ENCODE peak calls at places on chromosomes 3 and 15, in five cellular contexts. L is A673, Y is adrenal gland, I is prostate gland, V is neural progenitor cell. X is an unnamed sample.

GRCh38 chr15:74902295-74903075 is 4.2 kb downstream of the FAM219B start:
- DNase-seq in L (no peak), Y (no peak), I (no peak), V (no peak), X (no peak)

GRCh38 chr15:57692709-57693108 is 13.8 kb upstream of the POLR2M start:
- DNase-seq in L (peak), Y (no peak), I (peak), V (no peak), X (no peak)

GRCh38 chr3:17322106-17322793 is 420.2 kb downstream of the TBC1D5 start:
- DNase-seq in L (no peak), Y (no peak), I (no peak), V (no peak), X (no peak)

GRCh38 chr15:48859426-48859825 is 18.5 kb upstream of the EID1 start:
- DNase-seq in L (no peak), Y (no peak), I (no peak), V (no peak), X (no peak)

GRCh38 chr15:41666353-41666920 is 6.2 kb downstream of the MGA start:
- DNase-seq in L (no peak), Y (no peak), I (no peak), V (no peak), X (no peak)

GRCh38 chr3:55615694-55616310 is 128.7 kb upstream of the WNT5A start:
- DNase-seq in L (no peak), Y (no peak), I (no peak), V (peak), X (no peak)

GRCh38 chr3:72353236-72354105 is 494.8 kb downstream of the SHQ1 start:
- DNase-seq in L (no peak), Y (no peak), I (no peak), V (no peak), X (no peak)

GRCh38 chr3:114092151-114093000 is 35.8 kb downstream of the QTRT2 start:
- DNase-seq in L (no peak), Y (no peak), I (no peak), V (no peak), X (no peak)

GRCh38 chr3:152780553-152780952 is 54.4 kb upstream of the P2RY1 start:
- DNase-seq in L (no peak), Y (no peak), I (no peak), V (no peak), X (no peak)

GRCh38 chr3:171978390-171978789 is 61.0 kb upstream of the FNDC3B start:
- DNase-seq in L (no peak), Y (no peak), I (no peak), V (no peak), X (no peak)

GRCh38 chr3:186825294-186825821 is 17.2 kb upstream of the ADIPOQ start:
- DNase-seq in L (peak), Y (no peak), I (no peak), V (peak), X (peak)

GRCh38 chr3:81513591-81513990 is 247.9 kb downstream of the GBE1 start:
- DNase-seq in L (no peak), Y (no peak), I (no peak), V (no peak), X (no peak)

GRCh38 chr3:52434080-52434479 is 10.8 kb downstream of the SEMA3G start:
- DNase-seq in L (no peak), Y (no peak), I (no peak), V (no peak), X (no peak)

GRCh38 chr3:85074003-85074402 is 115.2 kb downstream of the CADM2 start:
- DNase-seq in L (no peak), Y (no peak), I (no peak), V (no peak), X (no peak)

GRCh38 chr3:39384665-39385000 is 1.5 kb downstream of the SLC25A38 start:
- DNase-seq in L (no peak), Y (no peak), I (no peak), V (no peak), X (no peak)

GRCh38 chr3:194099215-194099614 is 36.7 kb upstream of the HES1 start:
- DNase-seq in L (no peak), Y (no peak), I (no peak), V (no peak), X (no peak)

GRCh38 chr3:14837188-14837587 is 18.4 kb downstream of the FGD5 start:
- DNase-seq in L (no peak), Y (no peak), I (no peak), V (peak), X (no peak)

GRCh38 chr3:150972379-150972985 is at the start of gene CLRN1:
- DNase-seq in L (no peak), Y (no peak), I (no peak), V (no peak), X (no peak)

GRCh38 chr3:171461087-171461917 is 1.1 kb upstream of the TNIK start:
- DNase-seq in L (no peak), Y (no peak), I (no peak), V (no peak), X (no peak)

GRCh38 chr15:81781316-81781868 is 264.4 kb downstream of the MEX3B start:
- DNase-seq in L (no peak), Y (no peak), I (no peak), V (no peak), X (no peak)

GRCh38 chr3:164459526-164460151 is 618.7 kb downstream of the SI start:
- DNase-seq in L (no peak), Y (no peak), I (no peak), V (no peak), X (no peak)

GRCh38 chr3:9553949-9554513 is 409 bp upstream of the LHFPL4 start:
- DNase-seq in L (no peak), Y (no peak), I (no peak), V (peak), X (no peak)

GRCh38 chr3:136209921-136210320 is 13.8 kb upstream of the MSL2 start:
- DNase-seq in L (no peak), Y (no peak), I (no peak), V (no peak), X (no peak)

GRCh38 chr3:122519693-122520092 is 5.0 kb upstream of the KPNA1 start:
- DNase-seq in L (no peak), Y (no peak), I (no peak), V (no peak), X (no peak)

GRCh38 chr15:78177447-78177873 is 28.3 kb downstream of the IDH3A start:
- DNase-seq in L (peak), Y (no peak), I (peak), V (peak), X (no peak)

GRCh38 chr3:126407412-126408044 is 12.8 kb downstream of the CFAP100 start:
- DNase-seq in L (no peak), Y (no peak), I (no peak), V (no peak), X (no peak)

GRCh38 chr3:129013491-129013891 is 12.4 kb downstream of the EFCC1 start:
- DNase-seq in L (no peak), Y (no peak), I (no peak), V (no peak), X (no peak)

GRCh38 chr3:27800261-27800660 is 78.1 kb upstream of the EOMES start:
- DNase-seq in L (no peak), Y (no peak), I (no peak), V (no peak), X (no peak)

GRCh38 chr15:57680021-57680420 is 26.5 kb upstream of the POLR2M start:
- DNase-seq in L (no peak), Y (no peak), I (no peak), V (no peak), X (no peak)

GRCh38 chr3:45479627-45480026 is 91.3 kb downstream of the LARS2 start:
- DNase-seq in L (peak), Y (no peak), I (no peak), V (no peak), X (no peak)

DNA sequence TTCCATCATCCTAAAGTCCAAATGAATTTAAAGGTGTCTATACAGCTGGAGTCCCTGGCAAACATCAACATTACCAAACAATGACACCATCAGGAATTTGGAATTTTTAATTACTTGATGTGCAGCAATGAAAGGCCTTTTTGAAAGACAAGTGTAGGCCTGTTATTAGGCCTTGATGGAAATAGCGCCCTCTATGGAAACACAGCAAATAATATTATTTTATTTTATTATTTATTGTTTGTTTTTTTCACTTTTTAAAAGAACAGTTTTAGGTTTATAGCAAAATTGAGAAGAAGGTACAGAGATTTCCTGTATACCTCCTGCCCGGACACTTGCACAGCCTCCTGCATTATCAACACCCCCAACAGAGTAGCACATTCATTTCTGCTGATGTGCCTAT is 18.1 kb upstream of the OR5AC2 start:
- DNase-seq in L (no peak), Y (no peak), I (no peak), V (no peak), X (no peak)
- TF ChIP-seq CTCF in L (peak), Y (no peak), I (no peak), V (peak), X (peak)

GRCh38 chr15:70566989-70567388 is 196.4 kb downstream of the UACA start:
- DNase-seq in L (no peak), Y (no peak), I (no peak), V (no peak), X (no peak)

GRCh38 chr15:70563561-70564095 is 199.7 kb downstream of the UACA start:
- DNase-seq in L (no peak), Y (no peak), I (no peak), V (no peak), X (no peak)

GRCh38 chr15:70562906-70563305 is 200.5 kb downstream of the UACA start:
- DNase-seq in L (no peak), Y (no peak), I (no peak), V (no peak), X (no peak)

GRCh38 chr15:70569139-70569717 is 194.1 kb downstream of the UACA start:
- DNase-seq in L (peak), Y (no peak), I (peak), V (peak), X (no peak)

DNA sequence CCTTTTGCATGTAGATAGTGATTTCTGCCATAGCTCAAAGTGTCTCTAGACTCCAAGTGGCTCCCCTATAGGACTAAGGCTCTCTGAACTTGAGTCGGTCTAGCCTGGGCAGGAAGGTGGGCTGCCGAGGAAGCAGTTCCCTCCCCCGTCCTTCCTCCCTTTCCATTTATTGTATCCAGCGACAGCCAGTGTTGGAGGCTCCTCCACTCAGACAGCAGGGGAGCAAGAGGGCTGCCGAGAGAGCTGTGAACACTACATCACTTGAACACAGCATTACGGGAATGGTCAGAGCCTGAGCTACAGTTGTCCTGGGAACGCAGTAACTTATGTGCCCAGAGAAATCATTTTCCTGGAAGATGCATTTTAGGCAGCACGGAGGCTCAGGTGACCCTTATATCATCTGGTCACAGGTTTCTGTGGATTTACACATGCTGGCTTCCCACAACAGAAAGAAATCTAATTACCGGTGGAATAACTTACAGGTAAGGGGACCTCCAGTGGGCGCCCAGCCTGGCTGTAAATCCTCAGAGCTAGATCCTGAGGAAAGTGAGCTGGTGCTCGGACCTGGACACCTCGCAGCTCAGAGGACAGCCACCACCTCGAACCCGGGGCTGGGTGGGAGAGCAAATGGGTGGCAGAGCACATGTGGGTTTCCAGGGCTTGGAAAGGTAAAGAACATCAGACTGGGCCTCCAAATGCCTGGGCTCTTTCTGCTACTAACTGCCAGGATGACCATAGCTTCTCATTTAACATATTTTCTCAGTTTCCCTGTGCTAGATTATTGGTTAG is 197.1 kb downstream of the UACA start:
- DNase-seq in L (no peak), Y (no peak), I (no peak), V (peak), X (no peak)
- TF ChIP-seq CTCF in L (no peak), Y (no peak), I (no peak), V (peak), X (peak)

DNA sequence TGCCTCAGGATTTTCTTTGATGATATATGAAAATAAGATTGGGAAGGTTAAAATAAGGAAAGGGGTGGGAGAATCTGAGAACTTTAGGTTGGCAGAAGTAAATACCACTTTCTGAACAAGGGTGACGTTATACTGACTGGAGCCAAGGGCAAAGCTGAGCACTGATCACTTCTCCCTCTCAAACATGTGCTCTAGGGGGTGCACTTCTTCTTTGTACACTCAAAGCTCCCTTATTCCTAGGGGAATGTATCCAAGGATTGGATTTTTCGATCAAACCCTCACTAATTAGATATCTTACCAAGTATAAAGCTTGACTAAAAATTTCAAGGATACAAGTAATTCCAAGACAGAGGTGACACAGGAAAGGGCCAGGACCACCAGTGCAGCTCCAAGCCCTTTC is 243.9 kb upstream of the UMPS start:
- DNase-seq in L (peak), Y (no peak), I (no peak), V (no peak), X (no peak)
- TF ChIP-seq CTCF in L (peak), Y (no peak), I (no peak), V (peak), X (peak)

GRCh38 chr15:33309602-33310276 is 1.0 kb upstream of the RYR3 start:
- DNase-seq in L (peak), Y (no peak), I (no peak), V (peak), X (no peak)
- TF ChIP-seq CTCF in L (peak), Y (peak), I (no peak), V (peak), X (peak)

GRCh38 chr3:66432767-66433521 is 67.9 kb downstream of the LRIG1 start:
- DNase-seq in L (no peak), Y (no peak), I (no peak), V (no peak), X (no peak)
- TF ChIP-seq CTCF in L (no peak), Y (no peak), I (no peak), V (no peak), X (no peak)

DNA sequence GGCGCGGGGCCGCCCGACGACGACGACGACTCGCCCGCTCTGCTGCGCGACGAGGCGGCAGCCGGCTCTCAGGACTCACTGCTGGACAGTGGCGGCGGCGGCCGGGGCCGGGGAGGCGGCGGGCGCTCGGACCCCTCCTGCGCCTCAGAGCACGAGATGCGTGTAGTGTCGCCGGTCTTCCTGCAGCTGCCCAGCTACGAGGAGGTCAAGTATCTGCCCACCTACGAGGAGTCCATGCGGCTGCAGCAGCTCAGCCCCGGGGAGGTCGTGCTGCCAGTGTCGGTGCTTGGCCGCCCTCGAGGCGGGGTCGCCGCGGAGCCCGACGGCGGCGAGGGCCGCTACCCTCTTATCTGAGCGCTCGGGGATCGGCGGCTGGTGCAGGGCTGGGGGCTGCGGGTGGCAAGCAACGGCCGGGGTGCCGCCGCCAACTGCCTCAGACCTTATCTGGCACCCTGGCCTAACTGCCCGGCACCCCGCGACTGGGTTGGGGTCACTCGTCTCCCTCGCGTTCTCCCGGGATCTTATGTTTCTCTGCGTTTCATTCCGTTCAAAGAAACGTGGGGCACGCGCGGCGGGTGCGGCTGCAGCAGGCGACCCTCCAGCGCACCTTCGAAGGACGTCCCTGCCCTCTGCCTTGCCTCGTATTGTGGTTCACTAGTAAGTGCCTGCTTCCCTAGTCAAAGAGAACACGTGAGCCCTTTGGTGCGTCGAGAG is 961 bp downstream of the C3orf80 start:
- DNase-seq in L (no peak), Y (no peak), I (no peak), V (peak), X (no peak)
- TF ChIP-seq CTCF in L (no peak), Y (no peak), I (no peak), V (no peak), X (no peak)

GRCh38 chr3:131047582-131047981 is 20.9 kb downstream of the NEK11 start:
- DNase-seq in L (no peak), Y (no peak), I (no peak), V (no peak), X (no peak)
- TF ChIP-seq CTCF in L (peak), Y (no peak), I (no peak), V (peak), X (peak)

GRCh38 chr3:66376568-66376967 is 124.3 kb downstream of the LRIG1 start:
- DNase-seq in L (no peak), Y (no peak), I (no peak), V (no peak), X (no peak)

GRCh38 chr3:66367979-66368378 is 132.8 kb downstream of the LRIG1 start:
- DNase-seq in L (no peak), Y (no peak), I (no peak), V (no peak), X (no peak)

GRCh38 chr3:66370179-66370578 is 130.6 kb downstream of the LRIG1 start:
- DNase-seq in L (no peak), Y (no peak), I (no peak), V (no peak), X (no peak)

GRCh38 chr3:66371432-66371831 is 129.4 kb downstream of the LRIG1 start:
- DNase-seq in L (no peak), Y (no peak), I (no peak), V (no peak), X (no peak)

GRCh38 chr3:66372681-66373350 is 128.0 kb downstream of the LRIG1 start:
- DNase-seq in L (peak), Y (no peak), I (no peak), V (peak), X (no peak)
- TF ChIP-seq CTCF in L (peak), Y (no peak), I (no peak), V (peak), X (peak)

GRCh38 chr15:62067448-62068044 is 769 bp downstream of the C2CD4A start:
- DNase-seq in L (peak), Y (peak), I (peak), V (peak), X (no peak)
- TF ChIP-seq CTCF in L (peak), Y (no peak), I (no peak), V (peak), X (no peak)